ENCODE peak calls at places on chromosomes 5 and 9, in seven cellular contexts. X is transverse colon, A is GM23338, Z is breast epithelium, P is K562, S is endothelial cell of umbilical vein, Q is SK-N-SH. M is an unnamed sample.

GRCh38 chr9:34958411-34958982 is 412 bp downstream of the PHF24 start:
- DNase-seq in X (no peak), A (no peak), Z (no peak), P (no peak), S (no peak), Q (no peak), M (no peak)

GRCh38 chr5:142767925-142768324 is 2.3 kb upstream of the ARHGAP26 start:
- DNase-seq in X (no peak), A (peak; percentile 60), Z (no peak), P (no peak), S (no peak), Q (no peak), M (no peak)

GRCh38 chr9:36336511-36336910 is 63.6 kb downstream of the RNF38 start:
- DNase-seq in X (no peak), A (no peak), Z (no peak), P (no peak), S (no peak), Q (no peak), M (no peak)

GRCh38 chr9:3437031-3437430 is 88.8 kb downstream of the RFX3 start:
- DNase-seq in X (no peak), A (no peak), Z (no peak), P (no peak), S (peak; percentile 8), Q (no peak), M (no peak)

GRCh38 chr5:55159763-55160492 is at the start of gene GPX8:
- DNase-seq in X (no peak), A (peak; percentile 89), Z (no peak), P (peak; percentile 28), S (peak; percentile 89), Q (peak; percentile 26), M (no peak)

GRCh38 chr9:91771027-91771426 is 179.0 kb downstream of the ROR2 start:
- DNase-seq in X (peak; percentile 44), A (peak; percentile 61), Z (no peak), P (no peak), S (no peak), Q (no peak), M (no peak)

GRCh38 chr9:133275105-133276000 is at the start of gene ABO:
- DNase-seq in X (peak; percentile 58), A (peak; percentile 74), Z (no peak), P (peak; percentile 89), S (no peak), Q (peak; percentile 58), M (no peak)

GRCh38 chr5:17275279-17276158 is 58.1 kb downstream of the BASP1 start:
- DNase-seq in X (no peak), A (no peak), Z (no peak), P (no peak), S (no peak), Q (no peak), M (peak; percentile 79)

GRCh38 chr9:134315716-134316443 is 10.4 kb upstream of the RXRA start:
- DNase-seq in X (no peak), A (no peak), Z (no peak), P (no peak), S (no peak), Q (no peak), M (peak; percentile 63)

GRCh38 chr5:174355995-174356394 is 310.5 kb downstream of the NSG2 start:
- DNase-seq in X (no peak), A (no peak), Z (no peak), P (no peak), S (no peak), Q (no peak), M (no peak)

GRCh38 chr9:38298503-38298902 is 94.0 kb upstream of the ALDH1B1 start:
- DNase-seq in X (no peak), A (no peak), Z (no peak), P (no peak), S (no peak), Q (no peak), M (no peak)

GRCh38 chr9:6557883-6558282 is 87.6 kb downstream of the GLDC start:
- DNase-seq in X (no peak), A (peak; percentile 15), Z (no peak), P (no peak), S (peak; percentile 98), Q (peak; percentile 69), M (no peak)

GRCh38 chr9:124218438-124219289 is 39.1 kb upstream of the NEK6 start:
- DNase-seq in X (peak; percentile 77), A (no peak), Z (peak; percentile 37), P (no peak), S (peak; percentile 68), Q (no peak), M (peak; percentile 89)

GRCh38 chr9:84136119-84136868 is 155.7 kb downstream of the RMI1 start:
- DNase-seq in X (peak; percentile 45), A (no peak), Z (no peak), P (no peak), S (no peak), Q (no peak), M (no peak)

GRCh38 chr5:3214396-3214795 is 381.2 kb upstream of the IRX1 start:
- DNase-seq in X (no peak), A (no peak), Z (no peak), P (no peak), S (no peak), Q (no peak), M (no peak)

GRCh38 chr9:129383005-129383414 is 204.9 kb upstream of the IER5L start:
- DNase-seq in X (peak; percentile 86), A (peak; percentile 58), Z (peak; percentile 87), P (no peak), S (no peak), Q (peak; percentile 70), M (no peak)

GRCh38 chr9:77218612-77219011 is 41.3 kb downstream of the VPS13A start:
- DNase-seq in X (no peak), A (no peak), Z (no peak), P (no peak), S (peak; percentile 2), Q (no peak), M (no peak)

GRCh38 chr9:92947268-92948031 is at the start of gene FGD3:
- DNase-seq in X (no peak), A (peak; percentile 46), Z (no peak), P (no peak), S (no peak), Q (peak; percentile 85), M (no peak)

GRCh38 chr5:22293147-22293546 is 560.0 kb downstream of the CDH12 start:
- DNase-seq in X (no peak), A (no peak), Z (no peak), P (no peak), S (no peak), Q (no peak), M (no peak)

GRCh38 chr9:136939431-136939995 is 5.0 kb downstream of the FBXW5 start:
- DNase-seq in X (no peak), A (no peak), Z (no peak), P (no peak), S (no peak), Q (no peak), M (no peak)

GRCh38 chr5:78586251-78586650 is 62.3 kb downstream of the LHFPL2 start:
- DNase-seq in X (no peak), A (no peak), Z (peak; percentile 17), P (no peak), S (peak; percentile 74), Q (no peak), M (no peak)

GRCh38 chr5:113170707-113171106 is 194.1 kb downstream of the DCP2 start:
- DNase-seq in X (no peak), A (no peak), Z (no peak), P (no peak), S (no peak), Q (no peak), M (no peak)

GRCh38 chr9:86700601-86701000 is 246.7 kb downstream of the GAS1 start:
- DNase-seq in X (peak; percentile 12), A (no peak), Z (peak; percentile 48), P (no peak), S (no peak), Q (no peak), M (no peak)

GRCh38 chr9:28135571-28135970 is 562.3 kb upstream of the C9orf72 start:
- DNase-seq in X (no peak), A (peak; percentile 34), Z (no peak), P (no peak), S (peak; percentile 18), Q (no peak), M (no peak)

GRCh38 chr9:28134577-28134976 is 561.3 kb upstream of the C9orf72 start:
- DNase-seq in X (no peak), A (no peak), Z (no peak), P (no peak), S (peak; percentile 22), Q (no peak), M (no peak)

GRCh38 chr9:28136113-28136512 is 562.8 kb upstream of the C9orf72 start:
- DNase-seq in X (no peak), A (peak; percentile 31), Z (no peak), P (no peak), S (no peak), Q (no peak), M (no peak)
- H3K27ac ChIP-seq in X (no peak overlapping the region), A (peak overlapping the region; percentile 7), Z (no peak overlapping the region), P (no peak overlapping the region), S (no peak overlapping the region), Q (peak overlapping the region; percentile 76), M (no peak overlapping the region)

GRCh38 chr9:80841888-80842287 is 847.5 kb downstream of the TLE1 start:
- DNase-seq in X (no peak), A (no peak), Z (no peak), P (no peak), S (no peak), Q (no peak), M (no peak)

GRCh38 chr9:80839821-80840670 is 849.3 kb downstream of the TLE1 start:
- DNase-seq in X (no peak), A (no peak), Z (no peak), P (no peak), S (no peak), Q (no peak), M (no peak)

GRCh38 chr9:80842976-80843506 is 846.3 kb downstream of the TLE1 start:
- DNase-seq in X (no peak), A (no peak), Z (no peak), P (no peak), S (no peak), Q (no peak), M (no peak)

GRCh38 chr9:80842383-80842782 is 847.0 kb downstream of the TLE1 start:
- DNase-seq in X (no peak), A (no peak), Z (no peak), P (no peak), S (no peak), Q (no peak), M (no peak)
- TF ChIP-seq POLR2AphosphoS5 in X (no peak), A (no peak), Z (no peak), P (no peak), S (no peak), Q (no peak), M (no peak)

GRCh38 chr9:8492034-8492433 is 692.5 kb upstream of the DMAC1 start:
- DNase-seq in X (no peak), A (peak; percentile 72), Z (no peak), P (no peak), S (no peak), Q (no peak), M (no peak)

GRCh38 chr9:8489845-8490244 is 690.3 kb upstream of the DMAC1 start:
- DNase-seq in X (no peak), A (no peak), Z (no peak), P (no peak), S (no peak), Q (no peak), M (no peak)

GRCh38 chr9:8492679-8493078 is 693.1 kb upstream of the DMAC1 start:
- DNase-seq in X (no peak), A (no peak), Z (no peak), P (no peak), S (no peak), Q (no peak), M (no peak)
- H3K27me3 ChIP-seq in X (no peaks in the 10 kb centered on the region), A (no peaks in the 10 kb centered on the region), Z (no peaks in the 10 kb centered on the region), P (no peaks in the 10 kb centered on the region), S (no peaks in the 10 kb centered on the region), Q (no peaks in the 10 kb centered on the region), M (no peaks in the 10 kb centered on the region)

GRCh38 chr5:96717874-96718273 is 55.7 kb downstream of the CAST start:
- DNase-seq in X (no peak), A (no peak), Z (no peak), P (no peak), S (no peak), Q (no peak), M (no peak)
- H3K27ac ChIP-seq in X (no peak overlapping the region), A (no peak overlapping the region), Z (peak overlapping the region; percentile 92), P (no peak overlapping the region), S (no peak overlapping the region), Q (no peak overlapping the region), M (no peak overlapping the region)